ENCODE peak calls at places on chromosomes 12 and 14, in five cellular contexts. One of them, this sample, is unnamed.

GRCh38 chr12:53694746-53695145 is 18.9 kb upstream of the ATP5MC2 start:
- DNase-seq in brain microvascular endothelial cell: no peak
- DNase-seq in adipocyte: no peak
- DNase-seq in astrocyte of the spinal cord: no peak
- DNase-seq in neuronal stem cell: no peak
- DNase-seq in this sample: no peak

GRCh38 chr12:67155863-67156262 is 113.3 kb upstream of the CAND1 start:
- DNase-seq in brain microvascular endothelial cell: peak; percentile 24
- DNase-seq in adipocyte: peak; percentile 8
- DNase-seq in astrocyte of the spinal cord: peak; percentile 4
- DNase-seq in neuronal stem cell: no peak
- DNase-seq in this sample: no peak

GRCh38 chr12:46778415-46778814 is 47.4 kb downstream of the SLC38A4 start:
- DNase-seq in brain microvascular endothelial cell: no peak
- DNase-seq in adipocyte: no peak
- DNase-seq in astrocyte of the spinal cord: no peak
- DNase-seq in neuronal stem cell: no peak
- DNase-seq in this sample: no peak

GRCh38 chr12:93766802-93767523 is 89.8 kb downstream of the CRADD start:
- DNase-seq in brain microvascular endothelial cell: peak; percentile 69
- DNase-seq in adipocyte: peak; percentile 88
- DNase-seq in astrocyte of the spinal cord: peak; percentile 78
- DNase-seq in neuronal stem cell: no peak
- DNase-seq in this sample: no peak

GRCh38 chr12:24778486-24779304 is 170.2 kb downstream of the BCAT1 start:
- DNase-seq in brain microvascular endothelial cell: peak; percentile 42
- DNase-seq in adipocyte: peak; percentile 61
- DNase-seq in astrocyte of the spinal cord: peak; percentile 77
- DNase-seq in neuronal stem cell: peak; percentile 45
- DNase-seq in this sample: no peak

GRCh38 chr12:91219511-91219910 is 36.9 kb upstream of the DCN start:
- DNase-seq in brain microvascular endothelial cell: peak; percentile 11
- DNase-seq in adipocyte: peak; percentile 19
- DNase-seq in astrocyte of the spinal cord: peak; percentile 33
- DNase-seq in neuronal stem cell: no peak
- DNase-seq in this sample: no peak

GRCh38 chr12:46523863-46524770 is 151.5 kb upstream of the SLC38A2 start:
- DNase-seq in brain microvascular endothelial cell: peak; percentile 99
- DNase-seq in adipocyte: peak; percentile 75
- DNase-seq in astrocyte of the spinal cord: peak; percentile 93
- DNase-seq in neuronal stem cell: no peak
- DNase-seq in this sample: peak; percentile 67

GRCh38 chr12:103928736-103929050 is 1.5 kb upstream of the HSP90B1 start:
- DNase-seq in brain microvascular endothelial cell: no peak
- DNase-seq in adipocyte: no peak
- DNase-seq in astrocyte of the spinal cord: no peak
- DNase-seq in neuronal stem cell: no peak
- DNase-seq in this sample: no peak

GRCh38 chr12:132423251-132424117 is 66.5 kb upstream of the FBRSL1 start:
- DNase-seq in brain microvascular endothelial cell: no peak
- DNase-seq in adipocyte: no peak
- DNase-seq in astrocyte of the spinal cord: no peak
- DNase-seq in neuronal stem cell: no peak
- DNase-seq in this sample: no peak

GRCh38 chr14:37223947-37224474 is 26.3 kb downstream of the MIPOL1 start:
- DNase-seq in brain microvascular endothelial cell: no peak
- DNase-seq in adipocyte: no peak
- DNase-seq in astrocyte of the spinal cord: no peak
- DNase-seq in neuronal stem cell: no peak
- DNase-seq in this sample: no peak

GRCh38 chr12:27429606-27430005 is 16.9 kb upstream of the SMCO2 start:
- DNase-seq in brain microvascular endothelial cell: no peak
- DNase-seq in adipocyte: peak; percentile 58
- DNase-seq in astrocyte of the spinal cord: no peak
- DNase-seq in neuronal stem cell: no peak
- DNase-seq in this sample: no peak

GRCh38 chr12:123744836-123745235 is 17.3 kb upstream of the DNAH10 start:
- DNase-seq in brain microvascular endothelial cell: no peak
- DNase-seq in adipocyte: no peak
- DNase-seq in astrocyte of the spinal cord: no peak
- DNase-seq in neuronal stem cell: no peak
- DNase-seq in this sample: no peak

GRCh38 chr14:91221270-91221669 is 23.2 kb downstream of the GPR68 start:
- DNase-seq in brain microvascular endothelial cell: no peak
- DNase-seq in adipocyte: no peak
- DNase-seq in astrocyte of the spinal cord: no peak
- DNase-seq in neuronal stem cell: no peak
- DNase-seq in this sample: no peak

GRCh38 chr14:58280954-58281787 is 17.2 kb upstream of the ARID4A start:
- DNase-seq in brain microvascular endothelial cell: peak; percentile 93
- DNase-seq in adipocyte: peak; percentile 85
- DNase-seq in astrocyte of the spinal cord: peak; percentile 89
- DNase-seq in neuronal stem cell: no peak
- DNase-seq in this sample: peak; percentile 91

GRCh38 chr12:52380271-52380694 is 5.2 kb downstream of the KRT84 start:
- DNase-seq in brain microvascular endothelial cell: peak; percentile 25
- DNase-seq in adipocyte: peak; percentile 46
- DNase-seq in astrocyte of the spinal cord: peak; percentile 16
- DNase-seq in neuronal stem cell: no peak
- DNase-seq in this sample: no peak

GRCh38 chr12:71848212-71848611 is 8.7 kb downstream of the TBC1D15 start:
- DNase-seq in brain microvascular endothelial cell: no peak
- DNase-seq in adipocyte: peak; percentile 6
- DNase-seq in astrocyte of the spinal cord: no peak
- DNase-seq in neuronal stem cell: no peak
- DNase-seq in this sample: no peak

GRCh38 chr14:93954900-93955891 is 21.2 kb downstream of the ASB2 start:
- DNase-seq in brain microvascular endothelial cell: no peak
- DNase-seq in adipocyte: no peak
- DNase-seq in astrocyte of the spinal cord: no peak
- DNase-seq in neuronal stem cell: no peak
- DNase-seq in this sample: no peak

GRCh38 chr14:88955470-88955869 is 131.0 kb downstream of the TTC8 start:
- DNase-seq in brain microvascular endothelial cell: no peak
- DNase-seq in adipocyte: no peak
- DNase-seq in astrocyte of the spinal cord: peak; percentile 23
- DNase-seq in neuronal stem cell: no peak
- DNase-seq in this sample: no peak

GRCh38 chr14:103185051-103186027 is 62.1 kb downstream of the TNFAIP2 start:
- DNase-seq in brain microvascular endothelial cell: no peak
- DNase-seq in adipocyte: peak; percentile 74
- DNase-seq in astrocyte of the spinal cord: peak; percentile 48
- DNase-seq in neuronal stem cell: peak; percentile 51
- DNase-seq in this sample: no peak

GRCh38 chr14:31122098-31122611 is 85.4 kb downstream of the HECTD1 start:
- DNase-seq in brain microvascular endothelial cell: no peak
- DNase-seq in adipocyte: no peak
- DNase-seq in astrocyte of the spinal cord: peak; percentile 9
- DNase-seq in neuronal stem cell: no peak
- DNase-seq in this sample: no peak

GRCh38 chr12:53725824-53726223 is 1.4 kb downstream of the CALCOCO1 start:
- DNase-seq in brain microvascular endothelial cell: no peak
- DNase-seq in adipocyte: peak; percentile 36
- DNase-seq in astrocyte of the spinal cord: no peak
- DNase-seq in neuronal stem cell: no peak
- DNase-seq in this sample: no peak

GRCh38 chr14:68361231-68361630 is 431.6 kb downstream of the ZFP36L1 start:
- DNase-seq in brain microvascular endothelial cell: peak; percentile 64
- DNase-seq in adipocyte: no peak
- DNase-seq in astrocyte of the spinal cord: peak; percentile 95
- DNase-seq in neuronal stem cell: no peak
- DNase-seq in this sample: no peak

GRCh38 chr14:23284654-23285529 is 1.0 kb downstream of the HOMEZ start:
- DNase-seq in brain microvascular endothelial cell: no peak
- DNase-seq in adipocyte: peak; percentile 67
- DNase-seq in astrocyte of the spinal cord: no peak
- DNase-seq in neuronal stem cell: no peak
- DNase-seq in this sample: no peak

GRCh38 chr12:132711169-132711843 is 664 bp downstream of the PGAM5 start:
- DNase-seq in brain microvascular endothelial cell: no peak
- DNase-seq in adipocyte: peak; percentile 62
- DNase-seq in astrocyte of the spinal cord: no peak
- DNase-seq in neuronal stem cell: no peak
- DNase-seq in this sample: no peak

GRCh38 chr12:62215506-62215905 is 44.7 kb upstream of the USP15 start:
- DNase-seq in brain microvascular endothelial cell: no peak
- DNase-seq in adipocyte: peak; percentile 15
- DNase-seq in astrocyte of the spinal cord: no peak
- DNase-seq in neuronal stem cell: no peak
- DNase-seq in this sample: no peak

GRCh38 chr12:57609781-57610552 is 1.3 kb upstream of the ARHGEF25 start:
- DNase-seq in brain microvascular endothelial cell: no peak
- DNase-seq in adipocyte: no peak
- DNase-seq in astrocyte of the spinal cord: no peak
- DNase-seq in neuronal stem cell: no peak
- DNase-seq in this sample: no peak

GRCh38 chr14:64912256-64912655 is 2.0 kb upstream of the CHURC1 start:
- DNase-seq in brain microvascular endothelial cell: peak; percentile 33
- DNase-seq in adipocyte: no peak
- DNase-seq in astrocyte of the spinal cord: no peak
- DNase-seq in neuronal stem cell: no peak
- DNase-seq in this sample: no peak

GRCh38 chr12:80837342-80837978 is 100.3 kb downstream of the LIN7A start:
- DNase-seq in brain microvascular endothelial cell: peak; percentile 77
- DNase-seq in adipocyte: peak; percentile 82
- DNase-seq in astrocyte of the spinal cord: peak; percentile 65
- DNase-seq in neuronal stem cell: peak; percentile 51
- DNase-seq in this sample: no peak

GRCh38 chr14:51999084-51999483 is 9.7 kb downstream of the RTRAF start:
- DNase-seq in brain microvascular endothelial cell: no peak
- DNase-seq in adipocyte: peak; percentile 47
- DNase-seq in astrocyte of the spinal cord: peak; percentile 15
- DNase-seq in neuronal stem cell: no peak
- DNase-seq in this sample: no peak

GRCh38 chr14:24378981-24379906 is 11.3 kb downstream of the NFATC4 start:
- DNase-seq in brain microvascular endothelial cell: no peak
- DNase-seq in adipocyte: no peak
- DNase-seq in astrocyte of the spinal cord: no peak
- DNase-seq in neuronal stem cell: no peak
- DNase-seq in this sample: no peak

GRCh38 chr14:85531141-85531593 is 1.2 kb downstream of the FLRT2 start:
- DNase-seq in brain microvascular endothelial cell: peak; percentile 74
- DNase-seq in adipocyte: peak; percentile 91
- DNase-seq in astrocyte of the spinal cord: peak; percentile 79
- DNase-seq in neuronal stem cell: peak; percentile 42
- DNase-seq in this sample: no peak

GRCh38 chr14:57346741-57347140 is 43.6 kb upstream of the NAA30 start:
- DNase-seq in brain microvascular endothelial cell: no peak
- DNase-seq in adipocyte: no peak
- DNase-seq in astrocyte of the spinal cord: no peak
- DNase-seq in neuronal stem cell: no peak
- DNase-seq in this sample: no peak

GRCh38 chr12:12779529-12779928 is 5.9 kb upstream of the APOLD1 start:
- DNase-seq in brain microvascular endothelial cell: peak; percentile 67
- DNase-seq in adipocyte: peak; percentile 52
- DNase-seq in astrocyte of the spinal cord: peak; percentile 83
- DNase-seq in neuronal stem cell: no peak
- DNase-seq in this sample: no peak

GRCh38 chr12:108722992-108723766 is 8.1 kb downstream of the CORO1C start:
- DNase-seq in brain microvascular endothelial cell: peak; percentile 63
- DNase-seq in adipocyte: peak; percentile 79
- DNase-seq in astrocyte of the spinal cord: peak; percentile 80
- DNase-seq in neuronal stem cell: no peak
- DNase-seq in this sample: peak; percentile 99

GRCh38 chr12:108939594-108939993 is 59.7 kb downstream of the DAO start:
- DNase-seq in brain microvascular endothelial cell: peak; percentile 26
- DNase-seq in adipocyte: no peak
- DNase-seq in astrocyte of the spinal cord: peak; percentile 6
- DNase-seq in neuronal stem cell: peak; percentile 4
- DNase-seq in this sample: no peak

GRCh38 chr12:39368891-39369290 is 74.0 kb downstream of the KIF21A start:
- DNase-seq in brain microvascular endothelial cell: no peak
- DNase-seq in adipocyte: no peak
- DNase-seq in astrocyte of the spinal cord: no peak
- DNase-seq in neuronal stem cell: no peak
- DNase-seq in this sample: no peak
- H3K4me3 ChIP-seq in brain microvascular endothelial cell: no peak overlapping the region
- H3K4me3 ChIP-seq in adipocyte: no peak overlapping the region
- H3K4me3 ChIP-seq in astrocyte of the spinal cord: no peak overlapping the region
- H3K4me3 ChIP-seq in neuronal stem cell: no peak overlapping the region
- H3K4me3 ChIP-seq in this sample: no peak overlapping the region

DNA sequence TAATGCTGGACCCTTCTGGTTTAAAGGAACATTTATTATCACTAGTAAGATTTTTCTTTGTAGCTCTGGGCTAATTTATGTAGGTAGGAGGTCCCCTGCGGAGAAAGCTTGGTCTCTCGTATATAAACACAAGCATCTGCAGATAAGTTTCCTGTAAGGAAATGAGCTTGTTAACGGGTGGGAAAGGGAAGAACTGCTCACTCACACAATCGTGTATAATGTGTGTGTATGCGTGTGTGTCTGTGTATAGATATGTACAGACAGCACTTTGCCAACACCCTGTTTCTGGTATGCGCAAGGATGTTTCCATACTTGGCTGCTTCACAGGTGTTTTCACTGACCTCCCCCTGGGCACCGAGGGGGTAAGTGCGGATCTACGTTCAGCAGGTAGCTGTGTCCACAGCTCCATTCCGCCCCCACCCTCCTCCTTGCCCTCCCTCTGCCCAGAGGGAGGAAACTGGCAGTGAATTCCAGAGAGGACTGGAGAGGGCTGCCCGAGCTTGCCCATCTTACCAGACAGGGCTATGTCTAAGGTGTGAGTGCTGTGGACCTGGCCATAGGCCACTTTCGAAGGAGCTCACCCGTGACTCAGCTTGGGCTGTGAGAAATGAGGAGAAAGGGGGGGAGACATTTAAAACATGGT is 65.2 kb downstream of the NINJ2 start:
- DNase-seq in brain microvascular endothelial cell: no peak
- DNase-seq in adipocyte: no peak
- DNase-seq in astrocyte of the spinal cord: no peak
- DNase-seq in neuronal stem cell: no peak
- DNase-seq in this sample: no peak
- H3K4me3 ChIP-seq in brain microvascular endothelial cell: no peak overlapping the region
- H3K4me3 ChIP-seq in adipocyte: no peak overlapping the region
- H3K4me3 ChIP-seq in astrocyte of the spinal cord: no peak overlapping the region
- H3K4me3 ChIP-seq in neuronal stem cell: no peak overlapping the region
- H3K4me3 ChIP-seq in this sample: no peak overlapping the region

GRCh38 chr12:119594772-119595445 is 1.3 kb downstream of the TMEM233 start:
- DNase-seq in brain microvascular endothelial cell: no peak
- DNase-seq in adipocyte: no peak
- DNase-seq in astrocyte of the spinal cord: peak; percentile 13
- DNase-seq in neuronal stem cell: peak; percentile 23
- DNase-seq in this sample: no peak
- H3K4me3 ChIP-seq in brain microvascular endothelial cell: peak overlapping the region; percentile 9
- H3K4me3 ChIP-seq in adipocyte: peak overlapping the region; percentile 69
- H3K4me3 ChIP-seq in astrocyte of the spinal cord: peak overlapping the region; percentile 47
- H3K4me3 ChIP-seq in neuronal stem cell: peak overlapping the region; percentile 71
- H3K4me3 ChIP-seq in this sample: no peak overlapping the region

GRCh38 chr14:97219356-97220017 is 422.3 kb downstream of the VRK1 start:
- DNase-seq in brain microvascular endothelial cell: no peak
- DNase-seq in adipocyte: no peak
- DNase-seq in astrocyte of the spinal cord: no peak
- DNase-seq in neuronal stem cell: no peak
- DNase-seq in this sample: no peak
- H3K4me3 ChIP-seq in brain microvascular endothelial cell: peak overlapping the region; percentile 24
- H3K4me3 ChIP-seq in adipocyte: peak overlapping the region; percentile 74
- H3K4me3 ChIP-seq in astrocyte of the spinal cord: peak overlapping the region; percentile 29
- H3K4me3 ChIP-seq in neuronal stem cell: peak overlapping the region; percentile 89
- H3K4me3 ChIP-seq in this sample: no peak overlapping the region